ENCODE peak calls at places on chromosome 1, in four cellular contexts. D is H1, C is GM12878, H is SK-N-SH. Y is an unnamed sample.

GRCh38 chr1:94272388-94272787 is 35.0 kb upstream of the ARHGAP29 start:
- DNase-seq in D (no peak), C (no peak), H (no peak), Y (no peak)

GRCh38 chr1:59322394-59323179 is 25.7 kb downstream of the FGGY start:
- DNase-seq in D (no peak), C (no peak), H (no peak), Y (no peak)

GRCh38 chr1:168243200-168243599 is 17.4 kb downstream of the SFT2D2 start:
- DNase-seq in D (no peak), C (no peak), H (no peak), Y (no peak)

GRCh38 chr1:63901094-63901493 is 127.3 kb downstream of the ROR1 start:
- DNase-seq in D (no peak), C (no peak), H (no peak), Y (no peak)

GRCh38 chr1:8328271-8328670 is 10.4 kb downstream of the SLC45A1 start:
- DNase-seq in D (no peak), C (no peak), H (no peak), Y (no peak)

GRCh38 chr1:66532798-66533783 is 862 bp upstream of the SGIP1 start:
- DNase-seq in D (peak; percentile 62), C (no peak), H (peak; percentile 53), Y (no peak)

GRCh38 chr1:229832695-229833094 is 206.6 kb downstream of the URB2 start:
- DNase-seq in D (no peak), C (no peak), H (no peak), Y (no peak)

GRCh38 chr1:246142320-246142893 is 364.7 kb downstream of the SMYD3 start:
- DNase-seq in D (no peak), C (no peak), H (no peak), Y (peak; percentile 72)

GRCh38 chr1:2029561-2029960 is 10.4 kb downstream of the GABRD start:
- DNase-seq in D (no peak), C (no peak), H (no peak), Y (no peak)

GRCh38 chr1:116273042-116273783 is 99.8 kb upstream of the ATP1A1 start:
- DNase-seq in D (no peak), C (no peak), H (no peak), Y (no peak)

GRCh38 chr1:178543291-178543609 is 30.3 kb downstream of the TEX35 start:
- DNase-seq in D (no peak), C (no peak), H (no peak), Y (no peak)

GRCh38 chr1:231210126-231210525 is 30.9 kb upstream of the GNPAT start:
- DNase-seq in D (no peak), C (no peak), H (no peak), Y (no peak)

GRCh38 chr1:97337250-97338030 is 583.4 kb downstream of the DPYD start:
- DNase-seq in D (no peak), C (no peak), H (no peak), Y (no peak)

GRCh38 chr1:193524616-193525015 is 338.2 kb upstream of the B3GALT2 start:
- DNase-seq in D (no peak), C (no peak), H (no peak), Y (no peak)

GRCh38 chr1:16367258-16367967 is 371 bp downstream of the SZRD1 start:
- DNase-seq in D (peak; percentile 84), C (peak; percentile 94), H (peak; percentile 86), Y (peak; percentile 90)

GRCh38 chr1:164774819-164775654 is 216.1 kb downstream of the PBX1 start:
- DNase-seq in D (no peak), C (no peak), H (peak; percentile 65), Y (peak; percentile 52)

GRCh38 chr1:31788825-31789256 is 24.7 kb upstream of the ADGRB2 start:
- DNase-seq in D (peak; percentile 74), C (peak; percentile 19), H (no peak), Y (no peak)

GRCh38 chr1:41773144-41773571 is 145.6 kb downstream of the HIVEP3 start:
- DNase-seq in D (no peak), C (no peak), H (no peak), Y (no peak)

GRCh38 chr1:34763142-34763781 is 3.7 kb downstream of the GJB4 start:
- DNase-seq in D (no peak), C (no peak), H (no peak), Y (no peak)

GRCh38 chr1:202306535-202307345 is 35.0 kb downstream of the UBE2T start:
- DNase-seq in D (no peak), C (no peak), H (no peak), Y (no peak)

GRCh38 chr1:88003255-88003654 is 674.6 kb downstream of the LMO4 start:
- DNase-seq in D (no peak), C (no peak), H (no peak), Y (no peak)

GRCh38 chr1:116491985-116492811 is 78.6 kb downstream of the CD58 start:
- DNase-seq in D (no peak), C (no peak), H (peak; percentile 34), Y (peak; percentile 66)

GRCh38 chr1:151539321-151540020 is 638 bp upstream of the TUFT1 start:
- DNase-seq in D (no peak), C (peak; percentile 26), H (no peak), Y (peak; percentile 75)

GRCh38 chr1:100361249-100362089 is 9.2 kb downstream of the CDC14A start:
- DNase-seq in D (no peak), C (no peak), H (no peak), Y (no peak)

GRCh38 chr1:92854386-92854785 is 22.5 kb downstream of the RPL5 start:
- DNase-seq in D (no peak), C (no peak), H (no peak), Y (no peak)

GRCh38 chr1:198830397-198830796 is 191.6 kb downstream of the PTPRC start:
- DNase-seq in D (no peak), C (no peak), H (no peak), Y (no peak)

GRCh38 chr1:37951041-37951782 is 4.4 kb upstream of the INPP5B start:
- DNase-seq in D (no peak), C (no peak), H (no peak), Y (no peak)

GRCh38 chr1:205936846-205937707 is 6.2 kb downstream of the SLC26A9 start:
- DNase-seq in D (no peak), C (no peak), H (no peak), Y (no peak)

GRCh38 chr1:94892604-94893280 is 34.2 kb downstream of the CNN3 start:
- DNase-seq in D (peak; percentile 41), C (no peak), H (no peak), Y (no peak)

GRCh38 chr1:31797216-31797615 is 18.6 kb downstream of the SPOCD1 start:
- DNase-seq in D (no peak), C (no peak), H (no peak), Y (no peak)

DNA sequence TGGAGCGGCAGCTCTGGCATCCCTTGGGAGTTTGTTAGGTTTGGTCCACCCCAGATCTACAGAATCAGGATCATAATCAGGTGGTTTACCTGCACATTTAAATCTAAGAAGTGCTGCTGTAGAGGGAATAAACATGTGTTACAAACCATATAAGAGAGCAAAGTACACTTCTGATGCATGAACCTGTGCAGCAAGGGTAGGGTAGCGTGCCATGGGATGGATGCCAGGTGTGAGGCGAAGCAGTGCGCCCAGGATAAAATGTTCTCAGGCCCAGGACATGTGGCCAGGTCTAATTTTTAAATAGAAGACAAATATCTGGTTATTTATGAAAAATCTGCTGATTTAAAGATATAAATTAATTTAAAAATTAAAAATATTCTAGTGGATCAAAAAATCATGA is 308.8 kb upstream of the USP24 start:
- DNase-seq in D (no peak), C (no peak), H (no peak), Y (no peak)
- TF ChIP-seq NRF1 in D (no peak), C (no peak), H (no peak), Y (no peak)

GRCh38 chr1:60573726-60574409 is 500.3 kb upstream of the C1orf87 start:
- DNase-seq in D (no peak), C (no peak), H (no peak), Y (no peak)
- TF ChIP-seq NRF1 in D (no peak), C (no peak), H (no peak), Y (no peak)

GRCh38 chr1:11131816-11132215 is 32.1 kb upstream of the EXOSC10 start:
- DNase-seq in D (no peak), C (no peak), H (no peak), Y (no peak)
- TF ChIP-seq NRF1 in D (no peak), C (no peak), H (no peak), Y (no peak)

GRCh38 chr1:47441450-47442106 is 3.7 kb downstream of the FOXD2 start:
- DNase-seq in D (no peak), C (no peak), H (no peak), Y (no peak)
- TF ChIP-seq NRF1 in D (no peak), C (no peak), H (no peak), Y (no peak)

GRCh38 chr1:89454845-89455521 is 69.6 kb upstream of the LRRC8B start:
- DNase-seq in D (peak; percentile 52), C (no peak), H (peak; percentile 61), Y (peak; percentile 35)
- TF ChIP-seq NRF1 in D (no peak), C (no peak), H (no peak), Y (no peak)

Y was measured in K562.